ENCODE peak calls at places on chromosomes 7 and 10, in six cellular contexts. One of them, this sample, is unnamed.

GRCh38 chr10:47175181-47176080 is 124.6 kb upstream of the GDF10 start:
- DNase-seq in spleen: no peak
- DNase-seq in naive thymus-derived CD4-positive, alpha-beta T cell: no peak
- DNase-seq in OCI-LY7: no peak
- DNase-seq in prostate gland: no peak
- DNase-seq in lower lobe of right lung: no peak
- DNase-seq in this sample: no peak

GRCh38 chr10:117165557-117166419 is 27.7 kb upstream of the VAX1 start:
- DNase-seq in OCI-LY7: no peak
- DNase-seq in naive thymus-derived CD4-positive, alpha-beta T cell: no peak
- DNase-seq in lower lobe of right lung: peak; percentile 59
- DNase-seq in prostate gland: no peak
- DNase-seq in spleen: no peak
- DNase-seq in this sample: peak; percentile 57

GRCh38 chr10:96846926-96847325 is 14.8 kb downstream of the LCOR start:
- DNase-seq in lower lobe of right lung: no peak
- DNase-seq in spleen: no peak
- DNase-seq in prostate gland: no peak
- DNase-seq in OCI-LY7: no peak
- DNase-seq in naive thymus-derived CD4-positive, alpha-beta T cell: no peak
- DNase-seq in this sample: no peak

GRCh38 chr7:14900051-14900450 is 2.5 kb downstream of the DGKB start:
- DNase-seq in prostate gland: no peak
- DNase-seq in spleen: no peak
- DNase-seq in OCI-LY7: no peak
- DNase-seq in lower lobe of right lung: no peak
- DNase-seq in naive thymus-derived CD4-positive, alpha-beta T cell: no peak
- DNase-seq in this sample: no peak

GRCh38 chr7:120716306-120716705 is 141.6 kb downstream of the TSPAN12 start:
- DNase-seq in prostate gland: no peak
- DNase-seq in OCI-LY7: no peak
- DNase-seq in lower lobe of right lung: no peak
- DNase-seq in spleen: no peak
- DNase-seq in naive thymus-derived CD4-positive, alpha-beta T cell: no peak
- DNase-seq in this sample: no peak

GRCh38 chr10:79069325-79070090 is 742 bp downstream of the ZMIZ1 start:
- DNase-seq in naive thymus-derived CD4-positive, alpha-beta T cell: no peak
- DNase-seq in spleen: peak; percentile 92
- DNase-seq in OCI-LY7: peak; percentile 44
- DNase-seq in prostate gland: no peak
- DNase-seq in lower lobe of right lung: peak; percentile 82
- DNase-seq in this sample: peak; percentile 61

GRCh38 chr7:40008218-40008815 is 58.3 kb downstream of the CDK13 start:
- DNase-seq in OCI-LY7: no peak
- DNase-seq in prostate gland: no peak
- DNase-seq in lower lobe of right lung: no peak
- DNase-seq in naive thymus-derived CD4-positive, alpha-beta T cell: no peak
- DNase-seq in spleen: no peak
- DNase-seq in this sample: no peak

GRCh38 chr10:51773681-51774080 is 74.3 kb upstream of the CSTF2T start:
- DNase-seq in spleen: no peak
- DNase-seq in naive thymus-derived CD4-positive, alpha-beta T cell: no peak
- DNase-seq in OCI-LY7: no peak
- DNase-seq in lower lobe of right lung: no peak
- DNase-seq in prostate gland: no peak
- DNase-seq in this sample: no peak

GRCh38 chr7:99128076-99128950 is 15.6 kb downstream of the SMURF1 start:
- DNase-seq in OCI-LY7: no peak
- DNase-seq in spleen: no peak
- DNase-seq in naive thymus-derived CD4-positive, alpha-beta T cell: no peak
- DNase-seq in lower lobe of right lung: no peak
- DNase-seq in prostate gland: peak; percentile 79
- DNase-seq in this sample: peak; percentile 31

GRCh38 chr10:11707936-11708335 is 34.2 kb upstream of the ECHDC3 start:
- DNase-seq in spleen: no peak
- DNase-seq in lower lobe of right lung: no peak
- DNase-seq in OCI-LY7: no peak
- DNase-seq in prostate gland: no peak
- DNase-seq in naive thymus-derived CD4-positive, alpha-beta T cell: no peak
- DNase-seq in this sample: no peak

GRCh38 chr7:30694218-30694745 is 12.0 kb upstream of the CRHR2 start:
- DNase-seq in prostate gland: no peak
- DNase-seq in spleen: no peak
- DNase-seq in naive thymus-derived CD4-positive, alpha-beta T cell: no peak
- DNase-seq in lower lobe of right lung: no peak
- DNase-seq in OCI-LY7: no peak
- DNase-seq in this sample: peak; percentile 71

GRCh38 chr7:16918288-16918895 is 36.6 kb upstream of the AGR3 start:
- DNase-seq in naive thymus-derived CD4-positive, alpha-beta T cell: no peak
- DNase-seq in prostate gland: peak; percentile 28
- DNase-seq in lower lobe of right lung: no peak
- DNase-seq in OCI-LY7: peak; percentile 36
- DNase-seq in spleen: no peak
- DNase-seq in this sample: peak; percentile 26

GRCh38 chr10:32225976-32226375 is 121.0 kb downstream of the EPC1 start:
- DNase-seq in spleen: no peak
- DNase-seq in lower lobe of right lung: no peak
- DNase-seq in OCI-LY7: no peak
- DNase-seq in prostate gland: no peak
- DNase-seq in naive thymus-derived CD4-positive, alpha-beta T cell: no peak
- DNase-seq in this sample: no peak

GRCh38 chr7:128914566-128915151 is 4.2 kb upstream of the KCP start:
- DNase-seq in OCI-LY7: no peak
- DNase-seq in prostate gland: no peak
- DNase-seq in spleen: peak; percentile 77
- DNase-seq in lower lobe of right lung: no peak
- DNase-seq in naive thymus-derived CD4-positive, alpha-beta T cell: no peak
- DNase-seq in this sample: no peak

GRCh38 chr7:2243483-2243840 is 1.4 kb downstream of the NUDT1 start:
- DNase-seq in spleen: no peak
- DNase-seq in prostate gland: no peak
- DNase-seq in OCI-LY7: no peak
- DNase-seq in lower lobe of right lung: no peak
- DNase-seq in naive thymus-derived CD4-positive, alpha-beta T cell: no peak
- DNase-seq in this sample: no peak

DNA sequence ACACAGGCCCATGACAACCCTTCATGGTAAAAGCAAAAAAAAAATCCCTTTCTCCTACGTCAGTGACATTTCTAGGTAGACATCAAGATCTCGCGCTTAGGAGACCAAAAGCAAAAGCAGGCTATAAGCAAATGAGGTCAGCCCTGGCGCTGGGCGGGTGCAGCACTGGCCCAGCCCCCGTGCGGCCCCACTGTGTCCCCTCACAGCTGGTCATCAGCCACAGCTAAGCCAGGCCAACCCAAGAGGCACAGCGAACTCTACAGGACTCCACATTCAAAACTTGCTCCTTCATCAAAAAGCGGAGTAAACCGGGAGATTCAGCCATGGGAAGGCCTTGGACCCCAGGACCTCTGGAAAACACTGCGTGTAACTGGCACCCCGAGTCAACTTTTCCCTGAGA is 113.7 kb downstream of the PTPRN2 start:
- DNase-seq in prostate gland: no peak
- DNase-seq in lower lobe of right lung: no peak
- DNase-seq in OCI-LY7: no peak
- DNase-seq in spleen: no peak
- DNase-seq in naive thymus-derived CD4-positive, alpha-beta T cell: no peak
- DNase-seq in this sample: no peak
- H3K9me3 ChIP-seq in prostate gland: no peaks in the 10 kb centered on the region
- H3K9me3 ChIP-seq in lower lobe of right lung: no peaks in the 10 kb centered on the region
- H3K9me3 ChIP-seq in OCI-LY7: no peaks in the 10 kb centered on the region
- H3K9me3 ChIP-seq in spleen: no peaks in the 10 kb centered on the region
- H3K9me3 ChIP-seq in naive thymus-derived CD4-positive, alpha-beta T cell: no peaks in the 10 kb centered on the region
- H3K9me3 ChIP-seq in this sample: no peaks in the 10 kb centered on the region

GRCh38 chr10:122232781-122233180 is 38.3 kb upstream of the BTBD16 start:
- DNase-seq in naive thymus-derived CD4-positive, alpha-beta T cell: no peak
- DNase-seq in prostate gland: no peak
- DNase-seq in spleen: no peak
- DNase-seq in OCI-LY7: no peak
- DNase-seq in lower lobe of right lung: no peak
- DNase-seq in this sample: no peak

GRCh38 chr10:122233857-122234348 is 37.2 kb upstream of the BTBD16 start:
- DNase-seq in spleen: no peak
- DNase-seq in naive thymus-derived CD4-positive, alpha-beta T cell: no peak
- DNase-seq in lower lobe of right lung: no peak
- DNase-seq in OCI-LY7: no peak
- DNase-seq in prostate gland: no peak
- DNase-seq in this sample: no peak

GRCh38 chr10:122227754-122228153 is 43.3 kb upstream of the BTBD16 start:
- DNase-seq in spleen: no peak
- DNase-seq in lower lobe of right lung: no peak
- DNase-seq in OCI-LY7: no peak
- DNase-seq in naive thymus-derived CD4-positive, alpha-beta T cell: no peak
- DNase-seq in prostate gland: no peak
- DNase-seq in this sample: no peak

GRCh38 chr10:122230222-122230621 is 40.9 kb upstream of the BTBD16 start:
- DNase-seq in lower lobe of right lung: no peak
- DNase-seq in spleen: no peak
- DNase-seq in naive thymus-derived CD4-positive, alpha-beta T cell: no peak
- DNase-seq in prostate gland: no peak
- DNase-seq in OCI-LY7: no peak
- DNase-seq in this sample: no peak

GRCh38 chr10:122229678-122230077 is 41.4 kb upstream of the BTBD16 start:
- DNase-seq in naive thymus-derived CD4-positive, alpha-beta T cell: no peak
- DNase-seq in prostate gland: no peak
- DNase-seq in spleen: no peak
- DNase-seq in lower lobe of right lung: no peak
- DNase-seq in OCI-LY7: no peak
- DNase-seq in this sample: no peak
- H3K36me3 ChIP-seq in naive thymus-derived CD4-positive, alpha-beta T cell: no peaks in the 10 kb centered on the region
- H3K36me3 ChIP-seq in prostate gland: peaks cover 6% of the 10 kb centered on the region
- H3K36me3 ChIP-seq in spleen: no peaks in the 10 kb centered on the region
- H3K36me3 ChIP-seq in lower lobe of right lung: peaks cover 96% of the 10 kb centered on the region
- H3K36me3 ChIP-seq in OCI-LY7: no peaks in the 10 kb centered on the region
- H3K36me3 ChIP-seq in this sample: peaks cover 13% of the 10 kb centered on the region

GRCh38 chr10:131936756-131937155 is 35.9 kb downstream of the PPP2R2D start:
- DNase-seq in naive thymus-derived CD4-positive, alpha-beta T cell: no peak
- DNase-seq in spleen: peak; percentile 45
- DNase-seq in OCI-LY7: no peak
- DNase-seq in lower lobe of right lung: no peak
- DNase-seq in prostate gland: no peak
- DNase-seq in this sample: no peak

GRCh38 chr10:131937832-131938231 is 37.0 kb downstream of the PPP2R2D start:
- DNase-seq in spleen: peak; percentile 64
- DNase-seq in lower lobe of right lung: no peak
- DNase-seq in prostate gland: no peak
- DNase-seq in OCI-LY7: no peak
- DNase-seq in naive thymus-derived CD4-positive, alpha-beta T cell: no peak
- DNase-seq in this sample: no peak

GRCh38 chr10:131942455-131942854 is 39.3 kb downstream of the BNIP3 start:
- DNase-seq in naive thymus-derived CD4-positive, alpha-beta T cell: no peak
- DNase-seq in lower lobe of right lung: no peak
- DNase-seq in prostate gland: no peak
- DNase-seq in OCI-LY7: no peak
- DNase-seq in spleen: no peak
- DNase-seq in this sample: no peak

GRCh38 chr10:131935260-131935659 is 34.5 kb downstream of the PPP2R2D start:
- DNase-seq in naive thymus-derived CD4-positive, alpha-beta T cell: no peak
- DNase-seq in prostate gland: no peak
- DNase-seq in OCI-LY7: no peak
- DNase-seq in lower lobe of right lung: no peak
- DNase-seq in spleen: peak; percentile 13
- DNase-seq in this sample: no peak

GRCh38 chr10:131938681-131939080 is 37.9 kb downstream of the PPP2R2D start:
- DNase-seq in prostate gland: no peak
- DNase-seq in naive thymus-derived CD4-positive, alpha-beta T cell: no peak
- DNase-seq in lower lobe of right lung: no peak
- DNase-seq in OCI-LY7: no peak
- DNase-seq in spleen: peak; percentile 47
- DNase-seq in this sample: no peak
- H3K9me3 ChIP-seq in prostate gland: no peaks in the 10 kb centered on the region
- H3K9me3 ChIP-seq in naive thymus-derived CD4-positive, alpha-beta T cell: no peaks in the 10 kb centered on the region
- H3K9me3 ChIP-seq in lower lobe of right lung: no peaks in the 10 kb centered on the region
- H3K9me3 ChIP-seq in OCI-LY7: no peaks in the 10 kb centered on the region
- H3K9me3 ChIP-seq in spleen: no peaks in the 10 kb centered on the region
- H3K9me3 ChIP-seq in this sample: no peaks in the 10 kb centered on the region

GRCh38 chr7:22183522-22184280 is 173.3 kb downstream of the RAPGEF5 start:
- DNase-seq in OCI-LY7: no peak
- DNase-seq in lower lobe of right lung: no peak
- DNase-seq in naive thymus-derived CD4-positive, alpha-beta T cell: no peak
- DNase-seq in prostate gland: no peak
- DNase-seq in spleen: no peak
- DNase-seq in this sample: no peak
- H3K36me3 ChIP-seq in OCI-LY7: peaks cover 93% of the 10 kb centered on the region
- H3K36me3 ChIP-seq in lower lobe of right lung: peaks cover 40% of the 10 kb centered on the region
- H3K36me3 ChIP-seq in naive thymus-derived CD4-positive, alpha-beta T cell: no peaks in the 10 kb centered on the region
- H3K36me3 ChIP-seq in prostate gland: no peaks in the 10 kb centered on the region
- H3K36me3 ChIP-seq in spleen: no peaks in the 10 kb centered on the region
- H3K36me3 ChIP-seq in this sample: no peaks in the 10 kb centered on the region

GRCh38 chr7:157576415-157576814 is 239.6 kb downstream of the DNAJB6 start:
- DNase-seq in spleen: peak; percentile 93
- DNase-seq in OCI-LY7: no peak
- DNase-seq in naive thymus-derived CD4-positive, alpha-beta T cell: peak; percentile 68
- DNase-seq in prostate gland: no peak
- DNase-seq in lower lobe of right lung: peak; percentile 45
- DNase-seq in this sample: no peak
- H3K9me3 ChIP-seq in spleen: no peaks in the 10 kb centered on the region
- H3K9me3 ChIP-seq in OCI-LY7: no peaks in the 10 kb centered on the region
- H3K9me3 ChIP-seq in naive thymus-derived CD4-positive, alpha-beta T cell: no peaks in the 10 kb centered on the region
- H3K9me3 ChIP-seq in prostate gland: no peaks in the 10 kb centered on the region
- H3K9me3 ChIP-seq in lower lobe of right lung: no peaks in the 10 kb centered on the region
- H3K9me3 ChIP-seq in this sample: no peaks in the 10 kb centered on the region

DNA sequence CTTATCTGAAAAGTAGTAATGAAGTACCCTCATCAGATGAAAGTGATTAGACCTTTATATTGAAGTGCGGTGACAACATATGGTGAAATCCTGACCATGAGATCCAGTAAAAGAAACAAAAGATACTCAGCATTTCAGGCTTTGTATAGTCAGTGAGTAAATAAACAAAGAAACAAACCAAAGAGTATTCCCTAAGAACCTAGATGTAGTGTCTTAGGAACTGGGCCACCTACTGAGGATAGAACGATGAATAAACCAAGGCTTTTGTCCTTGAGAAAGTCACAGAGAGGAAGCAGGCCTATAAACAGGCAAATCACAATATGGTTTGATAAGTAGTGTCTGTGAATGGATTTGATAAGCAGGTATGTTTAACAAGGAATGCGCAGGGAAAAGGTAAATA is 46.2 kb downstream of the ZNF277 start:
- DNase-seq in prostate gland: no peak
- DNase-seq in spleen: no peak
- DNase-seq in OCI-LY7: no peak
- DNase-seq in naive thymus-derived CD4-positive, alpha-beta T cell: no peak
- DNase-seq in lower lobe of right lung: no peak
- DNase-seq in this sample: no peak
- H3K36me3 ChIP-seq in prostate gland: no peaks in the 10 kb centered on the region
- H3K36me3 ChIP-seq in spleen: no peaks in the 10 kb centered on the region
- H3K36me3 ChIP-seq in OCI-LY7: no peaks in the 10 kb centered on the region
- H3K36me3 ChIP-seq in naive thymus-derived CD4-positive, alpha-beta T cell: no peaks in the 10 kb centered on the region
- H3K36me3 ChIP-seq in lower lobe of right lung: no peaks in the 10 kb centered on the region
- H3K36me3 ChIP-seq in this sample: no peaks in the 10 kb centered on the region